ENCODE peak calls at places on chromosomes 6 and 20, in four cellular contexts. R is endodermal cell, T is brain microvascular endothelial cell, B is heart right ventricle. O is an unnamed sample.

GRCh38 chr6:72811971-72812421 is 190.1 kb downstream of the KCNQ5 start:
- DNase-seq in R (peak; percentile 74), T (peak; percentile 60), B (no peak), O (no peak)

GRCh38 chr6:66508433-66508832 is 801.4 kb upstream of the EYS start:
- DNase-seq in R (no peak), T (no peak), B (no peak), O (no peak)

GRCh38 chr20:19815553-19815991 is 57.5 kb downstream of the RIN2 start:
- DNase-seq in R (no peak), T (peak; percentile 98), B (no peak), O (no peak)

GRCh38 chr6:160069050-160069454 is 52.6 kb upstream of the SLC22A1 start:
- DNase-seq in R (no peak), T (no peak), B (no peak), O (no peak)

GRCh38 chr6:4848382-4849068 is 72.3 kb downstream of the CDYL start:
- DNase-seq in R (peak; percentile 81), T (no peak), B (peak; percentile 23), O (no peak)

GRCh38 chr6:135285165-135285564 is 104.1 kb downstream of the MYB start:
- DNase-seq in R (no peak), T (no peak), B (no peak), O (no peak)

GRCh38 chr20:12737497-12737896 is 271.3 kb upstream of the SPTLC3 start:
- DNase-seq in R (no peak), T (no peak), B (no peak), O (no peak)

GRCh38 chr6:137832110-137832509 is 34.9 kb upstream of the TNFAIP3 start:
- DNase-seq in R (no peak), T (peak; percentile 94), B (no peak), O (no peak)

GRCh38 chr6:138757131-138757530 is 16.4 kb upstream of the CCDC28A start:
- DNase-seq in R (no peak), T (no peak), B (no peak), O (no peak)

GRCh38 chr20:35598899-35599775 is 16.5 kb upstream of the SPAG4 start:
- DNase-seq in R (no peak), T (no peak), B (no peak), O (peak; percentile 67)

GRCh38 chr6:101761124-101761601 is 367.7 kb downstream of the GRIK2 start:
- DNase-seq in R (no peak), T (peak; percentile 52), B (no peak), O (no peak)

GRCh38 chr6:34056301-34056700 is 89.6 kb downstream of the GRM4 start:
- DNase-seq in R (peak; percentile 95), T (peak; percentile 12), B (peak; percentile 66), O (no peak)

GRCh38 chr20:20710443-20710842 is 2.0 kb downstream of the RALGAPA2 start:
- DNase-seq in R (no peak), T (no peak), B (no peak), O (no peak)

GRCh38 chr6:23828861-23829260 is 297.2 kb upstream of the NRSN1 start:
- DNase-seq in R (no peak), T (no peak), B (no peak), O (no peak)

GRCh38 chr6:47817749-47818148 is 35.9 kb downstream of the OPN5 start:
- DNase-seq in R (no peak), T (no peak), B (no peak), O (no peak)
- H3K27ac ChIP-seq in R (no peak overlapping the region), T (no peak overlapping the region), B (no peak overlapping the region), O (no peak overlapping the region)

DNA sequence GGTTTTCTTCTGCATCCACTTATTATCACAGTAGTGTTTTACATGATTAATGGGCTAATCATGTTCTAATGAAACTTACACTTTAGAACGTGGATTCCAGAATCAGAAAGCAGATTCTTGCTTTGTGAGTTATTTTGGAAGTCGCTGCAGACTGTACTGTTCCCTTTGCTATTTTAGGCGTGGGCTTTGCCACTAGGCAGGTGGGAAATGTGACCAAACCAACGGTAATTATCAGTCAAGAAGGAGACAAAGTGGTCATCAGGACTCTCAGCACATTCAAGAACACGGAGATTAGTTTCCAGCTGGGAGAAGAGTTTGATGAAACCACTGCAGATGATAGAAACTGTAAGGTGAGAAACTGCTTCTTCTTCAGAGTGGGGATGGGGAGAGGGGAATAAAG is 598 bp downstream of the FABP7 start:
- DNase-seq in R (no peak), T (no peak), B (no peak), O (no peak)
- TF ChIP-seq CTCF in R (no peak), T (no peak), B (no peak), O (no peak)

GRCh38 chr6:129874837-129875236 is 13.7 kb upstream of the TMEM244 start:
- DNase-seq in R (no peak), T (no peak), B (no peak), O (no peak)

GRCh38 chr6:129872591-129872990 is 11.5 kb upstream of the TMEM244 start:
- DNase-seq in R (no peak), T (no peak), B (no peak), O (no peak)

GRCh38 chr6:129871220-129871619 is 10.1 kb upstream of the TMEM244 start:
- DNase-seq in R (no peak), T (no peak), B (no peak), O (no peak)

GRCh38 chr6:129875610-129876515 is 14.7 kb upstream of the TMEM244 start:
- DNase-seq in R (no peak), T (no peak), B (no peak), O (no peak)
- H3K4me3 ChIP-seq in R (no peak overlapping the region), T (no peak overlapping the region), B (no peak overlapping the region), O (no peak overlapping the region)

GRCh38 chr6:31204751-31205145 is 34.3 kb upstream of the POU5F1 start:
- DNase-seq in R (no peak), T (no peak), B (no peak), O (no peak)
- H3K27ac ChIP-seq in R (no peak overlapping the region), T (no peak overlapping the region), B (peak overlapping the region; percentile 85), O (no peak overlapping the region)

GRCh38 chr6:8082572-8082953 is 18.4 kb upstream of the BLOC1S5 start:
- DNase-seq in R (no peak), T (no peak), B (no peak), O (no peak)

GRCh38 chr6:8086755-8087306 is 15.5 kb downstream of the EEF1E1 start:
- DNase-seq in R (no peak), T (no peak), B (no peak), O (no peak)

GRCh38 chr6:8084586-8084985 is 17.8 kb downstream of the EEF1E1 start:
- DNase-seq in R (no peak), T (no peak), B (no peak), O (no peak)

GRCh38 chr6:8082954-8083858 is 19.0 kb upstream of the BLOC1S5 start:
- DNase-seq in R (no peak), T (peak; percentile 68), B (no peak), O (no peak)

DNA sequence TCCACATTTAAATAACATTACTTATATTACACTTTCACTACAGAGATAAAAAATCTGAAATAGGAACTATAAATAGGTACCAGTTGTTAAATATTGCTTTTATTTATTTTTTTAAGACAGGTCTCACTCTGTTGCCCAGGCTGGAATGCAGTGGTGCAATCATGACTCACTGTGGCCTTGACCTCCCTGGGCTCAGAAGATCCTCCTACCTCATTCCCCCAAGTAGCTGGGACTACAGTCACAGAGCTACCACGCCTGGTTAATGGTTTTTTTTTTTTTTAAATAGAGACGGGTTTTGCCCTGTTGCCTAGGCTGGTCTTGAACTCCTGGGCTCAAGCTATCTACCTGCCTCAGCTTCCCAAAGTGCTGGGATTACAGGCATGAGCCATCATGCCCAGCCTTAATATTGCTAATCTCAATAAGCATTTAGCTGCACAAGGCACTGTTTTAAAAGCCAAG is 17.3 kb downstream of the EEF1E1 start:
- DNase-seq in R (peak; percentile 49), T (peak; percentile 96), B (no peak), O (no peak)
- TF ChIP-seq CTCF in R (no peak), T (no peak), B (no peak), O (no peak)

GRCh38 chr6:161257778-161258457 is 15.9 kb downstream of the AGPAT4 start:
- DNase-seq in R (no peak), T (peak; percentile 94), B (no peak), O (no peak)
- H3K4me3 ChIP-seq in R (no peak overlapping the region), T (no peak overlapping the region), B (no peak overlapping the region), O (no peak overlapping the region)

O was measured in coronary artery.